ENCODE peak calls at places on chromosomes 7 and 10, in eight cellular contexts. One of them, this sample, is unnamed.
A peak's percentile ranks its signal among the peaks of the same experiment; 100 is the strongest.

GRCh38 chr7:107865956-107866775 is 24.8 kb upstream of the DLD start:
- DNase-seq in astrocyte of the hippocampus: peak; percentile 13
- DNase-seq in T47D: no peak
- DNase-seq in stimulated activated CD4-positive, alpha-beta T cell treated with anti-CD3 and anti-CD28 coated beads, Interleukin-4, amount 100 ng/mL, for 48 hours: no peak
- DNase-seq in KG1: no peak
- DNase-seq in GM03348: no peak
- DNase-seq in MV-4-11: no peak
- DNase-seq in cerebellar cortex: no peak
- DNase-seq in this sample: no peak

GRCh38 chr7:128831178-128831993 is 1.2 kb downstream of the FLNC start:
- DNase-seq in astrocyte of the hippocampus: peak; percentile 89
- DNase-seq in T47D: no peak
- DNase-seq in stimulated activated CD4-positive, alpha-beta T cell treated with anti-CD3 and anti-CD28 coated beads, Interleukin-4, amount 100 ng/mL, for 48 hours: no peak
- DNase-seq in KG1: no peak
- DNase-seq in GM03348: peak; percentile 80
- DNase-seq in MV-4-11: no peak
- DNase-seq in cerebellar cortex: peak; percentile 68
- DNase-seq in this sample: no peak

GRCh38 chr10:29987471-29987870 is 71.9 kb downstream of the JCAD start:
- DNase-seq in astrocyte of the hippocampus: no peak
- DNase-seq in T47D: no peak
- DNase-seq in stimulated activated CD4-positive, alpha-beta T cell treated with anti-CD3 and anti-CD28 coated beads, Interleukin-4, amount 100 ng/mL, for 48 hours: no peak
- DNase-seq in KG1: no peak
- DNase-seq in GM03348: no peak
- DNase-seq in MV-4-11: no peak
- DNase-seq in cerebellar cortex: no peak
- DNase-seq in this sample: no peak

GRCh38 chr7:139753079-139753692 is 24.6 kb downstream of the HIPK2 start:
- DNase-seq in astrocyte of the hippocampus: no peak
- DNase-seq in T47D: no peak
- DNase-seq in stimulated activated CD4-positive, alpha-beta T cell treated with anti-CD3 and anti-CD28 coated beads, Interleukin-4, amount 100 ng/mL, for 48 hours: no peak
- DNase-seq in KG1: no peak
- DNase-seq in GM03348: peak; percentile 31
- DNase-seq in MV-4-11: no peak
- DNase-seq in cerebellar cortex: no peak
- DNase-seq in this sample: no peak

GRCh38 chr7:24922099-24922773 is 57.7 kb downstream of the OSBPL3 start:
- DNase-seq in astrocyte of the hippocampus: no peak
- DNase-seq in T47D: no peak
- DNase-seq in stimulated activated CD4-positive, alpha-beta T cell treated with anti-CD3 and anti-CD28 coated beads, Interleukin-4, amount 100 ng/mL, for 48 hours: no peak
- DNase-seq in KG1: no peak
- DNase-seq in GM03348: peak; percentile 52
- DNase-seq in MV-4-11: no peak
- DNase-seq in cerebellar cortex: no peak
- DNase-seq in this sample: no peak

GRCh38 chr7:9889557-9889956 is 1084.1 kb upstream of the PHF14 start:
- DNase-seq in astrocyte of the hippocampus: no peak
- DNase-seq in T47D: no peak
- DNase-seq in stimulated activated CD4-positive, alpha-beta T cell treated with anti-CD3 and anti-CD28 coated beads, Interleukin-4, amount 100 ng/mL, for 48 hours: no peak
- DNase-seq in KG1: no peak
- DNase-seq in GM03348: no peak
- DNase-seq in MV-4-11: no peak
- DNase-seq in cerebellar cortex: no peak
- DNase-seq in this sample: no peak

GRCh38 chr7:69659964-69660363 is 61.7 kb downstream of the AUTS2 start:
- DNase-seq in astrocyte of the hippocampus: peak; percentile 78
- DNase-seq in T47D: peak; percentile 37
- DNase-seq in stimulated activated CD4-positive, alpha-beta T cell treated with anti-CD3 and anti-CD28 coated beads, Interleukin-4, amount 100 ng/mL, for 48 hours: no peak
- DNase-seq in KG1: no peak
- DNase-seq in GM03348: peak; percentile 63
- DNase-seq in MV-4-11: no peak
- DNase-seq in cerebellar cortex: peak; percentile 67
- DNase-seq in this sample: no peak

GRCh38 chr10:69057261-69057950 is 30.5 kb upstream of the SRGN start:
- DNase-seq in astrocyte of the hippocampus: no peak
- DNase-seq in T47D: no peak
- DNase-seq in stimulated activated CD4-positive, alpha-beta T cell treated with anti-CD3 and anti-CD28 coated beads, Interleukin-4, amount 100 ng/mL, for 48 hours: no peak
- DNase-seq in KG1: peak; percentile 65
- DNase-seq in GM03348: no peak
- DNase-seq in MV-4-11: peak; percentile 92
- DNase-seq in cerebellar cortex: no peak
- DNase-seq in this sample: no peak

GRCh38 chr10:96283351-96283750 is 12.0 kb upstream of the BLNK start:
- DNase-seq in astrocyte of the hippocampus: no peak
- DNase-seq in T47D: no peak
- DNase-seq in stimulated activated CD4-positive, alpha-beta T cell treated with anti-CD3 and anti-CD28 coated beads, Interleukin-4, amount 100 ng/mL, for 48 hours: no peak
- DNase-seq in KG1: no peak
- DNase-seq in GM03348: no peak
- DNase-seq in MV-4-11: no peak
- DNase-seq in cerebellar cortex: no peak
- DNase-seq in this sample: no peak

GRCh38 chr7:22895491-22895890 is 72.8 kb upstream of the TOMM7 start:
- DNase-seq in astrocyte of the hippocampus: no peak
- DNase-seq in T47D: no peak
- DNase-seq in stimulated activated CD4-positive, alpha-beta T cell treated with anti-CD3 and anti-CD28 coated beads, Interleukin-4, amount 100 ng/mL, for 48 hours: no peak
- DNase-seq in KG1: no peak
- DNase-seq in GM03348: peak; percentile 25
- DNase-seq in MV-4-11: no peak
- DNase-seq in cerebellar cortex: no peak
- DNase-seq in this sample: no peak

GRCh38 chr10:4733150-4733842 is 92.7 kb upstream of the AKR1E2 start:
- DNase-seq in astrocyte of the hippocampus: no peak
- DNase-seq in T47D: no peak
- DNase-seq in stimulated activated CD4-positive, alpha-beta T cell treated with anti-CD3 and anti-CD28 coated beads, Interleukin-4, amount 100 ng/mL, for 48 hours: no peak
- DNase-seq in KG1: no peak
- DNase-seq in GM03348: no peak
- DNase-seq in MV-4-11: no peak
- DNase-seq in cerebellar cortex: no peak
- DNase-seq in this sample: no peak

GRCh38 chr7:30493231-30493630 is 11.4 kb downstream of the GGCT start:
- DNase-seq in astrocyte of the hippocampus: no peak
- DNase-seq in T47D: no peak
- DNase-seq in stimulated activated CD4-positive, alpha-beta T cell treated with anti-CD3 and anti-CD28 coated beads, Interleukin-4, amount 100 ng/mL, for 48 hours: no peak
- DNase-seq in KG1: no peak
- DNase-seq in GM03348: no peak
- DNase-seq in MV-4-11: no peak
- DNase-seq in cerebellar cortex: no peak
- DNase-seq in this sample: no peak

GRCh38 chr7:51081270-51081890 is 235.2 kb downstream of the COBL start:
- DNase-seq in astrocyte of the hippocampus: no peak
- DNase-seq in T47D: no peak
- DNase-seq in stimulated activated CD4-positive, alpha-beta T cell treated with anti-CD3 and anti-CD28 coated beads, Interleukin-4, amount 100 ng/mL, for 48 hours: no peak
- DNase-seq in KG1: no peak
- DNase-seq in GM03348: no peak
- DNase-seq in MV-4-11: no peak
- DNase-seq in cerebellar cortex: no peak
- DNase-seq in this sample: no peak

GRCh38 chr10:86752311-86752710 is 4.1 kb upstream of the BMPR1A start:
- DNase-seq in astrocyte of the hippocampus: no peak
- DNase-seq in T47D: no peak
- DNase-seq in stimulated activated CD4-positive, alpha-beta T cell treated with anti-CD3 and anti-CD28 coated beads, Interleukin-4, amount 100 ng/mL, for 48 hours: no peak
- DNase-seq in KG1: no peak
- DNase-seq in GM03348: no peak
- DNase-seq in MV-4-11: no peak
- DNase-seq in cerebellar cortex: no peak
- DNase-seq in this sample: no peak

GRCh38 chr10:79184141-79184625 is 115.4 kb downstream of the ZMIZ1 start:
- DNase-seq in astrocyte of the hippocampus: peak; percentile 91
- DNase-seq in T47D: no peak
- DNase-seq in stimulated activated CD4-positive, alpha-beta T cell treated with anti-CD3 and anti-CD28 coated beads, Interleukin-4, amount 100 ng/mL, for 48 hours: no peak
- DNase-seq in KG1: no peak
- DNase-seq in GM03348: peak; percentile 65
- DNase-seq in MV-4-11: no peak
- DNase-seq in cerebellar cortex: no peak
- DNase-seq in this sample: no peak

GRCh38 chr7:91266931-91267557 is 2.8 kb downstream of the FZD1 start:
- DNase-seq in astrocyte of the hippocampus: peak; percentile 45
- DNase-seq in T47D: no peak
- DNase-seq in stimulated activated CD4-positive, alpha-beta T cell treated with anti-CD3 and anti-CD28 coated beads, Interleukin-4, amount 100 ng/mL, for 48 hours: no peak
- DNase-seq in KG1: no peak
- DNase-seq in GM03348: no peak
- DNase-seq in MV-4-11: no peak
- DNase-seq in cerebellar cortex: peak; percentile 20
- DNase-seq in this sample: no peak

GRCh38 chr10:28157379-28157778 is 145.5 kb downstream of the MPP7 start:
- DNase-seq in astrocyte of the hippocampus: no peak
- DNase-seq in T47D: no peak
- DNase-seq in stimulated activated CD4-positive, alpha-beta T cell treated with anti-CD3 and anti-CD28 coated beads, Interleukin-4, amount 100 ng/mL, for 48 hours: no peak
- DNase-seq in KG1: no peak
- DNase-seq in GM03348: no peak
- DNase-seq in MV-4-11: no peak
- DNase-seq in cerebellar cortex: no peak
- DNase-seq in this sample: no peak

GRCh38 chr7:99029481-99030144 is 114.3 kb downstream of the SMURF1 start:
- DNase-seq in astrocyte of the hippocampus: no peak
- DNase-seq in T47D: no peak
- DNase-seq in stimulated activated CD4-positive, alpha-beta T cell treated with anti-CD3 and anti-CD28 coated beads, Interleukin-4, amount 100 ng/mL, for 48 hours: no peak
- DNase-seq in KG1: no peak
- DNase-seq in GM03348: no peak
- DNase-seq in MV-4-11: no peak
- DNase-seq in cerebellar cortex: no peak
- DNase-seq in this sample: no peak

GRCh38 chr7:132557489-132558044 is 18.7 kb downstream of the PLXNA4 start:
- DNase-seq in astrocyte of the hippocampus: no peak
- DNase-seq in T47D: no peak
- DNase-seq in stimulated activated CD4-positive, alpha-beta T cell treated with anti-CD3 and anti-CD28 coated beads, Interleukin-4, amount 100 ng/mL, for 48 hours: no peak
- DNase-seq in KG1: no peak
- DNase-seq in GM03348: peak; percentile 64
- DNase-seq in MV-4-11: peak; percentile 64
- DNase-seq in cerebellar cortex: no peak
- DNase-seq in this sample: no peak

GRCh38 chr10:46541017-46541661 is 15.3 kb downstream of the GPRIN2 start:
- DNase-seq in astrocyte of the hippocampus: peak; percentile 55
- DNase-seq in T47D: no peak
- DNase-seq in stimulated activated CD4-positive, alpha-beta T cell treated with anti-CD3 and anti-CD28 coated beads, Interleukin-4, amount 100 ng/mL, for 48 hours: no peak
- DNase-seq in KG1: no peak
- DNase-seq in GM03348: no peak
- DNase-seq in MV-4-11: no peak
- DNase-seq in cerebellar cortex: no peak
- DNase-seq in this sample: peak; percentile 80

GRCh38 chr7:116968626-116969025 is 15.3 kb downstream of the ST7 start:
- DNase-seq in astrocyte of the hippocampus: no peak
- DNase-seq in T47D: no peak
- DNase-seq in stimulated activated CD4-positive, alpha-beta T cell treated with anti-CD3 and anti-CD28 coated beads, Interleukin-4, amount 100 ng/mL, for 48 hours: no peak
- DNase-seq in KG1: no peak
- DNase-seq in GM03348: no peak
- DNase-seq in MV-4-11: no peak
- DNase-seq in cerebellar cortex: no peak
- DNase-seq in this sample: no peak

GRCh38 chr7:8597565-8597964 is 164.2 kb downstream of the NXPH1 start:
- DNase-seq in astrocyte of the hippocampus: no peak
- DNase-seq in T47D: peak; percentile 13
- DNase-seq in stimulated activated CD4-positive, alpha-beta T cell treated with anti-CD3 and anti-CD28 coated beads, Interleukin-4, amount 100 ng/mL, for 48 hours: no peak
- DNase-seq in KG1: no peak
- DNase-seq in GM03348: no peak
- DNase-seq in MV-4-11: no peak
- DNase-seq in cerebellar cortex: no peak
- DNase-seq in this sample: no peak

GRCh38 chr10:77904110-77904860 is 22.3 kb downstream of the DLG5 start:
- DNase-seq in astrocyte of the hippocampus: no peak
- DNase-seq in T47D: no peak
- DNase-seq in stimulated activated CD4-positive, alpha-beta T cell treated with anti-CD3 and anti-CD28 coated beads, Interleukin-4, amount 100 ng/mL, for 48 hours: no peak
- DNase-seq in KG1: no peak
- DNase-seq in GM03348: no peak
- DNase-seq in MV-4-11: no peak
- DNase-seq in cerebellar cortex: no peak
- DNase-seq in this sample: no peak

GRCh38 chr10:27482984-27483956 is 20.8 kb upstream of the RAB18 start:
- DNase-seq in astrocyte of the hippocampus: no peak
- DNase-seq in T47D: peak; percentile 16
- DNase-seq in stimulated activated CD4-positive, alpha-beta T cell treated with anti-CD3 and anti-CD28 coated beads, Interleukin-4, amount 100 ng/mL, for 48 hours: no peak
- DNase-seq in KG1: no peak
- DNase-seq in GM03348: peak; percentile 65
- DNase-seq in MV-4-11: no peak
- DNase-seq in cerebellar cortex: no peak
- DNase-seq in this sample: no peak

GRCh38 chr7:759569-759968 is 32.5 kb upstream of the PRKAR1B start:
- DNase-seq in astrocyte of the hippocampus: no peak
- DNase-seq in T47D: no peak
- DNase-seq in stimulated activated CD4-positive, alpha-beta T cell treated with anti-CD3 and anti-CD28 coated beads, Interleukin-4, amount 100 ng/mL, for 48 hours: no peak
- DNase-seq in KG1: no peak
- DNase-seq in GM03348: no peak
- DNase-seq in MV-4-11: no peak
- DNase-seq in cerebellar cortex: no peak
- DNase-seq in this sample: no peak

GRCh38 chr7:90309872-90310271 is 11.2 kb downstream of the FAM237B start:
- DNase-seq in astrocyte of the hippocampus: no peak
- DNase-seq in T47D: no peak
- DNase-seq in stimulated activated CD4-positive, alpha-beta T cell treated with anti-CD3 and anti-CD28 coated beads, Interleukin-4, amount 100 ng/mL, for 48 hours: no peak
- DNase-seq in KG1: no peak
- DNase-seq in GM03348: no peak
- DNase-seq in MV-4-11: no peak
- DNase-seq in cerebellar cortex: no peak
- DNase-seq in this sample: no peak

GRCh38 chr7:65444899-65445823 is 71.5 kb downstream of the ZNF92 start:
- DNase-seq in astrocyte of the hippocampus: no peak
- DNase-seq in T47D: no peak
- DNase-seq in stimulated activated CD4-positive, alpha-beta T cell treated with anti-CD3 and anti-CD28 coated beads, Interleukin-4, amount 100 ng/mL, for 48 hours: no peak
- DNase-seq in KG1: no peak
- DNase-seq in GM03348: no peak
- DNase-seq in MV-4-11: no peak
- DNase-seq in cerebellar cortex: no peak
- DNase-seq in this sample: no peak

GRCh38 chr10:109429956-109430760 is 493.2 kb downstream of the XPNPEP1 start:
- DNase-seq in astrocyte of the hippocampus: peak; percentile 57
- DNase-seq in T47D: no peak
- DNase-seq in stimulated activated CD4-positive, alpha-beta T cell treated with anti-CD3 and anti-CD28 coated beads, Interleukin-4, amount 100 ng/mL, for 48 hours: no peak
- DNase-seq in KG1: no peak
- DNase-seq in GM03348: peak; percentile 60
- DNase-seq in MV-4-11: no peak
- DNase-seq in cerebellar cortex: no peak
- DNase-seq in this sample: no peak

GRCh38 chr10:108303149-108303548 is 1138.6 kb upstream of the SORCS1 start:
- DNase-seq in astrocyte of the hippocampus: no peak
- DNase-seq in T47D: no peak
- DNase-seq in stimulated activated CD4-positive, alpha-beta T cell treated with anti-CD3 and anti-CD28 coated beads, Interleukin-4, amount 100 ng/mL, for 48 hours: no peak
- DNase-seq in KG1: no peak
- DNase-seq in GM03348: peak; percentile 20
- DNase-seq in MV-4-11: peak; percentile 89
- DNase-seq in cerebellar cortex: no peak
- DNase-seq in this sample: no peak

GRCh38 chr10:111392910-111393309 is 316.1 kb downstream of the ADRA2A start:
- DNase-seq in astrocyte of the hippocampus: no peak
- DNase-seq in T47D: no peak
- DNase-seq in stimulated activated CD4-positive, alpha-beta T cell treated with anti-CD3 and anti-CD28 coated beads, Interleukin-4, amount 100 ng/mL, for 48 hours: no peak
- DNase-seq in KG1: no peak
- DNase-seq in GM03348: peak; percentile 63
- DNase-seq in MV-4-11: no peak
- DNase-seq in cerebellar cortex: no peak
- DNase-seq in this sample: no peak

GRCh38 chr7:98945852-98946251 is 67.5 kb downstream of the TRRAP start:
- DNase-seq in astrocyte of the hippocampus: no peak
- DNase-seq in T47D: no peak
- DNase-seq in stimulated activated CD4-positive, alpha-beta T cell treated with anti-CD3 and anti-CD28 coated beads, Interleukin-4, amount 100 ng/mL, for 48 hours: no peak
- DNase-seq in KG1: no peak
- DNase-seq in GM03348: no peak
- DNase-seq in MV-4-11: no peak
- DNase-seq in cerebellar cortex: no peak
- DNase-seq in this sample: no peak

GRCh38 chr7:140315498-140316164 is 82.7 kb downstream of the SLC37A3 start:
- DNase-seq in astrocyte of the hippocampus: no peak
- DNase-seq in T47D: no peak
- DNase-seq in stimulated activated CD4-positive, alpha-beta T cell treated with anti-CD3 and anti-CD28 coated beads, Interleukin-4, amount 100 ng/mL, for 48 hours: no peak
- DNase-seq in KG1: no peak
- DNase-seq in GM03348: no peak
- DNase-seq in MV-4-11: no peak
- DNase-seq in cerebellar cortex: no peak
- DNase-seq in this sample: no peak

GRCh38 chr7:44196450-44196872 is 4.3 kb upstream of the YKT6 start:
- DNase-seq in astrocyte of the hippocampus: peak; percentile 77
- DNase-seq in T47D: no peak
- DNase-seq in stimulated activated CD4-positive, alpha-beta T cell treated with anti-CD3 and anti-CD28 coated beads, Interleukin-4, amount 100 ng/mL, for 48 hours: peak; percentile 10
- DNase-seq in KG1: no peak
- DNase-seq in GM03348: peak; percentile 83
- DNase-seq in MV-4-11: peak; percentile 27
- DNase-seq in cerebellar cortex: peak; percentile 79
- DNase-seq in this sample: no peak